ENCODE peak calls at places on chromosomes 5 and 9, in four cellular contexts. R is effector memory CD8-positive, alpha-beta T cell; K is stimulated activated CD8-positive, alpha-beta memory T cell treated with anti-CD3 and anti-CD28 coated beads, Interleukin-12 subunit alpha, Interleukin-12 subunit beta, amount 100 ng/mL, for 4 hours; A is HuH-7. G is an unnamed sample.

GRCh38 chr9:133057006-133057405 is 4.8 kb upstream of the CEL start:
- DNase-seq in R (no peak), K (no peak), A (no peak), G (no peak)

GRCh38 chr9:84807870-84808385 is 138.4 kb downstream of the NTRK2 start:
- DNase-seq in R (no peak), K (no peak), A (no peak), G (no peak)

GRCh38 chr5:173396311-173396993 is 68.2 kb upstream of the STC2 start:
- DNase-seq in R (no peak), K (no peak), A (peak; percentile 44), G (no peak)

GRCh38 chr9:111752455-111752854 is 42.3 kb downstream of the SHOC1 start:
- DNase-seq in R (no peak), K (no peak), A (no peak), G (no peak)

GRCh38 chr9:94014066-94014654 is 59.0 kb upstream of the BARX1 start:
- DNase-seq in R (no peak), K (no peak), A (peak; percentile 30), G (peak; percentile 51)

GRCh38 chr9:18683312-18683711 is 209.4 kb downstream of the ADAMTSL1 start:
- DNase-seq in R (no peak), K (no peak), A (no peak), G (no peak)

GRCh38 chr5:44862808-44863207 is 54.1 kb downstream of the MRPS30 start:
- DNase-seq in R (no peak), K (no peak), A (no peak), G (peak; percentile 33)

GRCh38 chr5:35404701-35405100 is 174.4 kb upstream of the PRLR start:
- DNase-seq in R (no peak), K (no peak), A (peak; percentile 33), G (no peak)

GRCh38 chr5:125575561-125576504 is 829.4 kb upstream of the ZNF608 start:
- DNase-seq in R (no peak), K (no peak), A (no peak), G (peak; percentile 22)

GRCh38 chr9:73215249-73215648 is 63.6 kb downstream of the ANXA1 start:
- DNase-seq in R (no peak), K (no peak), A (no peak), G (no peak)

GRCh38 chr5:7272408-7272807 is 123.5 kb upstream of the ADCY2 start:
- DNase-seq in R (no peak), K (no peak), A (no peak), G (no peak)

GRCh38 chr5:74613283-74613682 is 27.2 kb downstream of the ENC1 start:
- DNase-seq in R (no peak), K (no peak), A (no peak), G (no peak)

GRCh38 chr9:99051851-99052250 is 53.1 kb upstream of the TGFBR1 start:
- DNase-seq in R (no peak), K (no peak), A (no peak), G (no peak)

GRCh38 chr5:28249771-28250415 is 1211.5 kb upstream of the CDH9 start:
- DNase-seq in R (no peak), K (no peak), A (peak; percentile 2), G (no peak)

GRCh38 chr9:137479315-137479861 is 20.3 kb upstream of the NSMF start:
- DNase-seq in R (no peak), K (no peak), A (no peak), G (no peak)

GRCh38 chr5:142796492-142797109 is 26.4 kb downstream of the ARHGAP26 start:
- DNase-seq in R (no peak), K (no peak), A (no peak), G (no peak)

GRCh38 chr9:116391306-116391900 is 237.8 kb downstream of the PAPPA start:
- DNase-seq in R (no peak), K (no peak), A (no peak), G (no peak)

GRCh38 chr9:3948826-3949578 is 350.9 kb downstream of the GLIS3 start:
- DNase-seq in R (no peak), K (no peak), A (no peak), G (no peak)

GRCh38 chr5:79093762-79094161 is 17.8 kb upstream of the BHMT start:
- DNase-seq in R (no peak), K (no peak), A (peak; percentile 51), G (no peak)

GRCh38 chr9:86707932-86708510 is 239.3 kb downstream of the GAS1 start:
- DNase-seq in R (no peak), K (no peak), A (no peak), G (no peak)

GRCh38 chr5:122741681-122742080 is 33.2 kb upstream of the SNX2 start:
- DNase-seq in R (no peak), K (no peak), A (no peak), G (no peak)

GRCh38 chr5:160287378-160288051 is 24.8 kb downstream of the CCNJL start:
- DNase-seq in R (no peak), K (no peak), A (no peak), G (no peak)

GRCh38 chr5:125232779-125233230 is 486.4 kb upstream of the ZNF608 start:
- DNase-seq in R (no peak), K (no peak), A (no peak), G (no peak)

GRCh38 chr5:87594566-87594965 is 181.8 kb upstream of the CCNH start:
- DNase-seq in R (no peak), K (no peak), A (no peak), G (no peak)

GRCh38 chr9:98778251-98778650 is 18.1 kb downstream of the ANKS6 start:
- DNase-seq in R (no peak), K (no peak), A (no peak), G (no peak)

GRCh38 chr5:17808566-17808965 is 174.3 kb downstream of the TAF11L14 start:
- DNase-seq in R (no peak), K (no peak), A (no peak), G (no peak)

GRCh38 chr9:98218562-98219363 is 26.3 kb upstream of the CORO2A start:
- DNase-seq in R (no peak), K (no peak), A (no peak), G (no peak)

GRCh38 chr5:145848854-145849253 is 13.7 kb upstream of the PRELID2 start:
- DNase-seq in R (no peak), K (no peak), A (no peak), G (no peak)

GRCh38 chr5:160959804-160960203 is 107.8 kb upstream of the ATP10B start:
- DNase-seq in R (no peak), K (no peak), A (no peak), G (no peak)

GRCh38 chr9:26685857-26686256 is 206.7 kb downstream of the CAAP1 start:
- DNase-seq in R (no peak), K (no peak), A (no peak), G (no peak)

GRCh38 chr5:136198453-136198852 is 5.5 kb upstream of the SMIM32 start:
- DNase-seq in R (no peak), K (no peak), A (no peak), G (no peak)

GRCh38 chr9:82320566-82320965 is 332.0 kb downstream of the SPATA31D1 start:
- DNase-seq in R (no peak), K (no peak), A (no peak), G (no peak)

GRCh38 chr9:91948061-91948422 is 2.0 kb downstream of the ROR2 start:
- DNase-seq in R (no peak), K (no peak), A (no peak), G (no peak)

GRCh38 chr5:141760193-141760592 is 78.2 kb upstream of the ARAP3 start:
- DNase-seq in R (no peak), K (no peak), A (no peak), G (no peak)

GRCh38 chr5:124261133-124261532 is 485.3 kb downstream of the ZNF608 start:
- DNase-seq in R (no peak), K (no peak), A (no peak), G (no peak)

G was measured in T47D.